ENCODE peak calls at places on chromosomes 5 and 9, in five cellular contexts. R, C, M, S and U are unnamed samples.

GRCh38 chr9:110261631-110262030 is 5.3 kb upstream of the TXN start:
- DNase-seq in R (no peak), C (peak), M (no peak), S (no peak), U (no peak)

GRCh38 chr9:21095561-21095960 is 17.8 kb upstream of the IFNB1 start:
- DNase-seq in C (no peak), R (no peak), M (no peak), S (no peak), U (no peak)

GRCh38 chr9:121797056-121797455 is 145.6 kb downstream of the DAB2IP start:
- DNase-seq in S (no peak), M (no peak), C (no peak), R (peak), U (no peak)

GRCh38 chr5:165321912-165322311 is 1816.5 kb downstream of the MAT2B start:
- DNase-seq in C (peak), S (no peak), R (no peak), M (no peak), U (no peak)

GRCh38 chr5:30832519-30832918 is 361.0 kb upstream of the CDH6 start:
- DNase-seq in M (no peak), S (no peak), C (no peak), R (no peak), U (no peak)

GRCh38 chr5:151234476-151235238 is 10.8 kb upstream of the CCDC69 start:
- DNase-seq in M (peak), C (peak), S (peak), R (peak), U (no peak)

GRCh38 chr5:108830705-108831276 is 83.1 kb downstream of the FER start:
- DNase-seq in R (no peak), S (no peak), M (no peak), C (no peak), U (no peak)

GRCh38 chr9:14399736-14400657 is 86.1 kb upstream of the NFIB start:
- DNase-seq in C (no peak), S (no peak), M (no peak), R (no peak), U (no peak)

GRCh38 chr9:27870404-27870803 is 297.1 kb upstream of the C9orf72 start:
- DNase-seq in R (no peak), M (no peak), S (no peak), C (no peak), U (no peak)

GRCh38 chr9:95229230-95229933 is 88.1 kb downstream of the FANCC start:
- DNase-seq in C (no peak), R (no peak), S (no peak), M (no peak), U (no peak)

GRCh38 chr5:34487202-34487879 is 168.8 kb upstream of the RAI14 start:
- DNase-seq in M (peak), S (no peak), C (peak), R (no peak), U (no peak)

GRCh38 chr5:116479776-116480675 is 94.6 kb downstream of the SEMA6A start:
- DNase-seq in C (no peak), R (no peak), M (no peak), S (no peak), U (no peak)

GRCh38 chr9:114893622-114894021 is 36.8 kb downstream of the TNFSF8 start:
- DNase-seq in R (no peak), S (no peak), M (no peak), C (peak), U (no peak)

GRCh38 chr9:129597355-129598088 is 23.4 kb downstream of the C9orf50 start:
- DNase-seq in M (peak), S (peak), R (peak), C (peak), U (peak)

GRCh38 chr9:93262537-93263310 is 78.8 kb downstream of the WNK2 start:
- DNase-seq in M (peak), S (peak), R (no peak), C (no peak), U (peak)

GRCh38 chr5:73606206-73606753 is 19.7 kb upstream of the ARHGEF28 start:
- DNase-seq in M (no peak), S (no peak), C (no peak), R (no peak), U (no peak)

GRCh38 chr5:132510076-132510475 is 19.5 kb upstream of the IRF1 start:
- DNase-seq in C (peak), M (no peak), R (no peak), S (no peak), U (no peak)

GRCh38 chr5:136810198-136810823 is 445.0 kb upstream of the TRPC7 start:
- DNase-seq in M (no peak), R (no peak), S (no peak), C (peak), U (no peak)

GRCh38 chr5:59099270-59099994 is 516.6 kb downstream of the RAB3C start:
- DNase-seq in M (no peak), C (peak), R (no peak), S (no peak), U (no peak)

GRCh38 chr5:146213210-146213838 is 9.9 kb downstream of the RBM27 start:
- DNase-seq in C (peak), M (peak), S (no peak), R (no peak), U (no peak)

GRCh38 chr9:110278080-110278707 is 21.9 kb upstream of the TXN start:
- DNase-seq in R (no peak), M (no peak), C (peak), S (no peak), U (no peak)

GRCh38 chr9:126504086-126504976 is 109.4 kb upstream of the LMX1B start:
- DNase-seq in M (no peak), C (no peak), R (no peak), S (no peak), U (no peak)
- TF ChIP-seq CTCF in M (no peak), C (no peak), R (no peak), S (no peak), U (no peak)

GRCh38 chr5:173745123-173745522 is 128.7 kb upstream of the BOD1 start:
- DNase-seq in R (no peak), C (no peak), S (no peak), M (no peak), U (no peak)
- H3K4me3 ChIP-seq in R (no peak), C (no peak), S (no peak), M (no peak), U (no peak)

DNA sequence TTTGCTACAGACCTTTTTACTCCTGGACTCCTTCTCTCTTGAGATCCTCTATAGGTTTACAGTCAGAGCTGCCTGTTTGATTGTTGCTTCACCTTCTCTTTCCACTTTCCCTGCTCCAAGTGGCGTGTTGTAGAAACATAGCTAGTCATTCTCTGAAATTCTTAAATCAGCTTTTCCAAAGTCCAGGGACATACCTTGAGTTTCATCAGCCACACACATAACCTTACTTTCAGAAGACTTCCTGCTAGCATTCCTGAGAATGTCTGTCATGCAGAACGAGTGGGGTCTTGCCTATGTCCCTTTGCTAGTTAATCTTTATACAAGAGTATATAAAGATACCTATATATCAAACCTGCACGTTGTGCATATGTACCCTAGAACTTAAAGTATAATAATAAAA is 230.3 kb upstream of the ZNF462 start:
- DNase-seq in M (no peak), R (no peak), C (no peak), S (no peak), U (no peak)
- H3K27ac ChIP-seq in M (no peak), R (no peak), C (no peak), S (no peak), U (no peak)

DNA sequence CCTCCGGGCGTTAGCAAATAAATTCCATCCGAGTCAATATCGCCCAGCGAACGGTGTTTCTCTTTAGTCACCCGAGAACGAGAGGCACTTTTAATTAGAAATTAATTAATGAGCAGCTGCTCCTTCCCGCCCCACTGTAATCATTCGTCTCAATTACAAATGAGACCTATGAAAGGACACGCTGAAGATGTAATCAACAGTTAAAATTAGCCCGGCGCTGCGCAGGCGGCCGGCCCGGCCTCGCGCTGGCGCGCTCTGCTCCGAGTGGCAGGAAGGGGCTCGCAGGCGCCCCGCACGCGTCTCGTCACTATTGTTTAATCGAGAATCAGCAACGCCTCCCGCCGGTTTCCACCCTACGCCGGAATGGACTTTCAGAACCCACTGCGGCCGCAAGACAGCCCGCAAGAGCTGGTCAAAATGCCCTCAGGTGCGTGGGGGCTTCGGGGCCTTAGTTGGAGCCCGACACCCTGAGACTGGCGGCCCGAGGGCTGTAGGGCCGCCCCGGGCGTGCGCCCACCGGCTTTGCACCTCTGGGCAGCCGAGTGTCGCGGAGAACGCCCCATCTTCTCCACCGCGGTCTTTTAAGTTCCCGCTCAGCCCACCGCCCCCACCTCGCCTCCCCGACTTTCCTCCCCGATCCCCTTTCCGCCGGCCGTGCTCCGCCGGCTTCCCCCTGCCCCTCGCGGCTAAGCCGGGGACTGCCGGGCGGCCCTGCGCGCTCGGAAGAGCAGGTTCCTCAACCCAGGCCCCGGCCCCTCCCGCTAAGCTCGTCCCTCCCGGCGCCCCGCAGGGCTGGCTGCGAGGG is 597 bp upstream of the IRX4 start:
- DNase-seq in M (no peak), R (no peak), C (no peak), S (peak), U (no peak)
- TF ChIP-seq CTCF in M (no peak), R (no peak), C (peak), S (no peak), U (no peak)

GRCh38 chr9:71608021-71608420 is 160.3 kb downstream of the CEMIP2 start:
- DNase-seq in C (no peak), R (no peak), S (no peak), M (no peak), U (no peak)
- H3K4me3 ChIP-seq in C (no peak), R (no peak), S (no peak), M (no peak), U (no peak)

GRCh38 chr5:124410539-124410938 is 335.9 kb downstream of the ZNF608 start:
- DNase-seq in M (no peak), S (no peak), R (no peak), C (no peak), U (no peak)
- H3K27ac ChIP-seq in M (no peak), S (no peak), R (no peak), C (no peak), U (no peak)

DNA sequence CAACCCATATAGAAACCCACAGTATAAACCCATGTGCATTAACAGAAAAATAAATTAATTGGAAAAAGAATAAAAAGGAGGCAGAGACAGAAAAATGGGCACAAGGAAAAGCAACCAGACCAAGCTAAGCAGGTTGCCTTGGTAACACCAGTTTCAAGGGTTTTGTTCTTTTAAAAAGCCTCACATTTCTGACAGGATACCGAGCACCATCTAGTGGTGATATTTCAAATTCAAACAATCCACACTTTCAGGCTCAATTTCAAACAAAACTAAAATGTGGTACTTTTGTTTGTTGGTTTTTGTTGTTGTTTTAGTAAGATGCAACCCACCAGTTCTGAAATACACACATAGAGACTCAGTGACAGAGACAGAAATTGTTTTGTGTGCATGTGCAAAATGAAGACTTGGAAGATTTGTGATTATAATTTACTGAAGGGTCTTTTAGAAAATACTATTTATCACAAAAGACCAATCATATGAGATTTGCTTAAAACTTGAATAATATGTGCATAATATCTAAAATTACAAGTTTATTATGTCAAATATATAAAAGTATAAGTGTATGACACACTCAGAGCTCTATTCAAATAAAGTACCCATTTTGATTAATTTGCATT is 318.2 kb downstream of the SLCO4C1 start:
- DNase-seq in S (no peak), C (peak), M (no peak), R (no peak), U (no peak)
- TF ChIP-seq CTCF in S (peak), C (peak), M (peak), R (peak), U (no peak)

GRCh38 chr9:71767421-71768321 is 642 bp downstream of the CEMIP2 start:
- DNase-seq in R (peak), C (peak), M (peak), S (peak), U (peak)

GRCh38 chr9:71763752-71764332 is 4.5 kb downstream of the CEMIP2 start:
- DNase-seq in M (no peak), R (no peak), C (no peak), S (no peak), U (no peak)

GRCh38 chr9:71764438-71764837 is 3.9 kb downstream of the CEMIP2 start:
- DNase-seq in R (no peak), S (no peak), C (no peak), M (no peak), U (no peak)

GRCh38 chr9:71766663-71767062 is 1.6 kb downstream of the CEMIP2 start:
- DNase-seq in S (no peak), C (no peak), M (no peak), R (no peak), U (no peak)

GRCh38 chr9:71765693-71766092 is 2.6 kb downstream of the CEMIP2 start:
- DNase-seq in R (no peak), S (no peak), M (no peak), C (peak), U (no peak)
- H3K4me3 ChIP-seq in R (no peak), S (peak), M (no peak), C (no peak), U (no peak)